ENCODE peak calls at places on chromosome 3, in seven cellular contexts. One of them, this sample, is unnamed. For H3K9me3 and H3K4me1, the result is how much of the 10 kb centered on the place peaks cover.

GRCh38 chr3:52218953-52219650 is 6.3 kb downstream of the TLR9 start:
- DNase-seq in Peyer's patch: no peak
- DNase-seq in astrocyte: no peak
- DNase-seq in psoas muscle: no peak
- DNase-seq in mucosa of descending colon: no peak
- DNase-seq in colonic mucosa: no peak
- DNase-seq in fibroblast of lung: no peak
- DNase-seq in this sample: peak

GRCh38 chr3:175199961-175200360 is 340.8 kb downstream of the NAALADL2 start:
- DNase-seq in psoas muscle: no peak
- DNase-seq in colonic mucosa: no peak
- DNase-seq in fibroblast of lung: peak
- DNase-seq in mucosa of descending colon: no peak
- DNase-seq in Peyer's patch: no peak
- DNase-seq in astrocyte: peak
- DNase-seq in this sample: no peak

GRCh38 chr3:126208618-126209256 is 28.4 kb upstream of the ALDH1L1 start:
- DNase-seq in Peyer's patch: peak
- DNase-seq in psoas muscle: peak
- DNase-seq in colonic mucosa: peak
- DNase-seq in fibroblast of lung: peak
- DNase-seq in astrocyte: peak
- DNase-seq in mucosa of descending colon: peak
- DNase-seq in this sample: no peak

GRCh38 chr3:13416002-13416793 is 3.9 kb downstream of the NUP210 start:
- DNase-seq in astrocyte: no peak
- DNase-seq in fibroblast of lung: no peak
- DNase-seq in psoas muscle: no peak
- DNase-seq in Peyer's patch: no peak
- DNase-seq in mucosa of descending colon: no peak
- DNase-seq in colonic mucosa: no peak
- DNase-seq in this sample: no peak

GRCh38 chr3:49602877-49603411 is 48.7 kb downstream of the BSN start:
- DNase-seq in colonic mucosa: no peak
- DNase-seq in astrocyte: no peak
- DNase-seq in fibroblast of lung: no peak
- DNase-seq in psoas muscle: no peak
- DNase-seq in Peyer's patch: no peak
- DNase-seq in mucosa of descending colon: no peak
- DNase-seq in this sample: no peak

GRCh38 chr3:64259646-64260045 is 34.4 kb upstream of the PRICKLE2 start:
- DNase-seq in mucosa of descending colon: no peak
- DNase-seq in fibroblast of lung: peak
- DNase-seq in psoas muscle: no peak
- DNase-seq in astrocyte: peak
- DNase-seq in Peyer's patch: no peak
- DNase-seq in colonic mucosa: no peak
- DNase-seq in this sample: no peak

GRCh38 chr3:192636517-192637444 is 90.6 kb downstream of the FGF12 start:
- DNase-seq in astrocyte: no peak
- DNase-seq in fibroblast of lung: no peak
- DNase-seq in psoas muscle: no peak
- DNase-seq in mucosa of descending colon: no peak
- DNase-seq in Peyer's patch: no peak
- DNase-seq in colonic mucosa: no peak
- DNase-seq in this sample: no peak

GRCh38 chr3:179495483-179495882 is 44.2 kb upstream of the GNB4 start:
- DNase-seq in colonic mucosa: no peak
- DNase-seq in Peyer's patch: no peak
- DNase-seq in astrocyte: no peak
- DNase-seq in fibroblast of lung: no peak
- DNase-seq in psoas muscle: no peak
- DNase-seq in mucosa of descending colon: no peak
- DNase-seq in this sample: no peak

GRCh38 chr3:122902326-122902725 is 107.5 kb downstream of the SLC49A4 start:
- DNase-seq in psoas muscle: no peak
- DNase-seq in colonic mucosa: no peak
- DNase-seq in Peyer's patch: no peak
- DNase-seq in astrocyte: no peak
- DNase-seq in fibroblast of lung: no peak
- DNase-seq in mucosa of descending colon: no peak
- DNase-seq in this sample: no peak

GRCh38 chr3:190019840-190020239 is 100.9 kb downstream of the P3H2 start:
- DNase-seq in mucosa of descending colon: no peak
- DNase-seq in Peyer's patch: no peak
- DNase-seq in psoas muscle: no peak
- DNase-seq in fibroblast of lung: no peak
- DNase-seq in astrocyte: no peak
- DNase-seq in colonic mucosa: no peak
- DNase-seq in this sample: no peak

GRCh38 chr3:26484140-26484539 is 138.4 kb upstream of the LRRC3B start:
- DNase-seq in mucosa of descending colon: no peak
- DNase-seq in colonic mucosa: no peak
- DNase-seq in psoas muscle: no peak
- DNase-seq in fibroblast of lung: no peak
- DNase-seq in astrocyte: no peak
- DNase-seq in Peyer's patch: no peak
- DNase-seq in this sample: peak

GRCh38 chr3:183584246-183584913 is 28.9 kb upstream of the KLHL6 start:
- DNase-seq in astrocyte: no peak
- DNase-seq in fibroblast of lung: peak
- DNase-seq in colonic mucosa: peak
- DNase-seq in psoas muscle: peak
- DNase-seq in mucosa of descending colon: no peak
- DNase-seq in Peyer's patch: no peak
- DNase-seq in this sample: no peak

GRCh38 chr3:189563841-189564563 is 67.2 kb upstream of the TP63 start:
- DNase-seq in psoas muscle: no peak
- DNase-seq in fibroblast of lung: peak
- DNase-seq in colonic mucosa: no peak
- DNase-seq in Peyer's patch: no peak
- DNase-seq in astrocyte: peak
- DNase-seq in mucosa of descending colon: no peak
- DNase-seq in this sample: no peak

GRCh38 chr3:64414043-64414442 is 188.8 kb upstream of the PRICKLE2 start:
- DNase-seq in psoas muscle: no peak
- DNase-seq in mucosa of descending colon: no peak
- DNase-seq in Peyer's patch: no peak
- DNase-seq in fibroblast of lung: no peak
- DNase-seq in astrocyte: no peak
- DNase-seq in colonic mucosa: no peak
- DNase-seq in this sample: no peak

GRCh38 chr3:136545664-136546266 is 206.4 kb downstream of the STAG1 start:
- DNase-seq in mucosa of descending colon: no peak
- DNase-seq in fibroblast of lung: no peak
- DNase-seq in Peyer's patch: no peak
- DNase-seq in psoas muscle: no peak
- DNase-seq in astrocyte: no peak
- DNase-seq in colonic mucosa: no peak
- DNase-seq in this sample: no peak

GRCh38 chr3:187516446-187516845 is 148.3 kb downstream of the RTP4 start:
- DNase-seq in astrocyte: no peak
- DNase-seq in Peyer's patch: no peak
- DNase-seq in fibroblast of lung: no peak
- DNase-seq in colonic mucosa: no peak
- DNase-seq in psoas muscle: no peak
- DNase-seq in mucosa of descending colon: no peak
- DNase-seq in this sample: no peak

GRCh38 chr3:187919535-187919934 is 174.3 kb upstream of the BCL6 start:
- DNase-seq in mucosa of descending colon: no peak
- DNase-seq in fibroblast of lung: no peak
- DNase-seq in psoas muscle: no peak
- DNase-seq in Peyer's patch: no peak
- DNase-seq in astrocyte: no peak
- DNase-seq in colonic mucosa: no peak
- DNase-seq in this sample: no peak

GRCh38 chr3:39150803-39151631 is 2.4 kb downstream of the CSRNP1 start:
- DNase-seq in mucosa of descending colon: peak
- DNase-seq in astrocyte: peak
- DNase-seq in Peyer's patch: peak
- DNase-seq in psoas muscle: peak
- DNase-seq in fibroblast of lung: peak
- DNase-seq in colonic mucosa: peak
- DNase-seq in this sample: peak

GRCh38 chr3:19105826-19106225 is 42.5 kb upstream of the KCNH8 start:
- DNase-seq in Peyer's patch: no peak
- DNase-seq in colonic mucosa: no peak
- DNase-seq in fibroblast of lung: no peak
- DNase-seq in astrocyte: no peak
- DNase-seq in mucosa of descending colon: no peak
- DNase-seq in psoas muscle: no peak
- DNase-seq in this sample: no peak

GRCh38 chr3:9301798-9302197 is 52.4 kb upstream of the SRGAP3 start:
- DNase-seq in astrocyte: no peak
- DNase-seq in psoas muscle: no peak
- DNase-seq in Peyer's patch: no peak
- DNase-seq in fibroblast of lung: no peak
- DNase-seq in mucosa of descending colon: no peak
- DNase-seq in colonic mucosa: no peak
- DNase-seq in this sample: no peak

GRCh38 chr3:112333002-112333385 is at the start of gene CD200:
- DNase-seq in mucosa of descending colon: peak
- DNase-seq in Peyer's patch: peak
- DNase-seq in fibroblast of lung: peak
- DNase-seq in astrocyte: peak
- DNase-seq in psoas muscle: peak
- DNase-seq in colonic mucosa: peak
- DNase-seq in this sample: peak

GRCh38 chr3:129424185-129424841 is 4.1 kb downstream of the EFCAB12 start:
- DNase-seq in Peyer's patch: no peak
- DNase-seq in psoas muscle: no peak
- DNase-seq in astrocyte: no peak
- DNase-seq in colonic mucosa: no peak
- DNase-seq in mucosa of descending colon: no peak
- DNase-seq in fibroblast of lung: no peak
- DNase-seq in this sample: no peak

GRCh38 chr3:72947715-72948507 is 48.7 kb upstream of the PPP4R2 start:
- DNase-seq in mucosa of descending colon: no peak
- DNase-seq in astrocyte: no peak
- DNase-seq in fibroblast of lung: no peak
- DNase-seq in Peyer's patch: no peak
- DNase-seq in colonic mucosa: no peak
- DNase-seq in psoas muscle: no peak
- DNase-seq in this sample: no peak

GRCh38 chr3:73255609-73256029 is 194.2 kb downstream of the EBLN2 start:
- DNase-seq in colonic mucosa: peak
- DNase-seq in astrocyte: peak
- DNase-seq in fibroblast of lung: peak
- DNase-seq in Peyer's patch: no peak
- DNase-seq in psoas muscle: no peak
- DNase-seq in mucosa of descending colon: peak
- DNase-seq in this sample: no peak

GRCh38 chr3:19065027-19065426 is 83.3 kb upstream of the KCNH8 start:
- DNase-seq in mucosa of descending colon: no peak
- DNase-seq in fibroblast of lung: no peak
- DNase-seq in psoas muscle: no peak
- DNase-seq in Peyer's patch: no peak
- DNase-seq in colonic mucosa: no peak
- DNase-seq in astrocyte: no peak
- DNase-seq in this sample: peak

GRCh38 chr3:68176600-68176999 is 522.2 kb upstream of the SUCLG2 start:
- DNase-seq in Peyer's patch: no peak
- DNase-seq in colonic mucosa: no peak
- DNase-seq in mucosa of descending colon: no peak
- DNase-seq in psoas muscle: no peak
- DNase-seq in fibroblast of lung: no peak
- DNase-seq in astrocyte: no peak
- DNase-seq in this sample: no peak

GRCh38 chr3:68172039-68172438 is 517.6 kb upstream of the SUCLG2 start:
- DNase-seq in mucosa of descending colon: no peak
- DNase-seq in fibroblast of lung: no peak
- DNase-seq in Peyer's patch: no peak
- DNase-seq in psoas muscle: no peak
- DNase-seq in colonic mucosa: no peak
- DNase-seq in astrocyte: no peak
- DNase-seq in this sample: no peak

DNA sequence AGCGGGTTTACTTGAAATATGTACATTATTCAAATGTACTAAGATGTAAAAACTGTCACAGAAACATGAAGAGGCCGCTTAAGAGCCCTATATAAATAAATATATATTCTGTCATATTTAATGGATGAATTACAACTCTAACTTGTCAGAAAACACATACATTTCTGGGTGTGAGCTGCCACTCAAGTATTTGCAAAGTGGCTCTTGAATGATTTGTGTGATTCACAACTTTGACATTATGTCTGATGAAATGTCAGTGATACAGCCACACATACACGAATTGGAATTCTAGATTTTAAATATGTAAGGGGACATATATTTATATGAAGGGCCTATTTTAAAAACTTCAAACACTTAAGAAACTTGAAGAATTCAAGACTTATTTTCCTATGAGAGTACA is 518.8 kb upstream of the SUCLG2 start:
- DNase-seq in colonic mucosa: no peak
- DNase-seq in astrocyte: no peak
- DNase-seq in mucosa of descending colon: no peak
- DNase-seq in psoas muscle: no peak
- DNase-seq in Peyer's patch: no peak
- DNase-seq in fibroblast of lung: no peak
- DNase-seq in this sample: no peak
- H3K9me3 ChIP-seq in colonic mucosa: under half
- H3K9me3 ChIP-seq in astrocyte: under half
- H3K9me3 ChIP-seq in mucosa of descending colon: under half
- H3K9me3 ChIP-seq in psoas muscle: under half
- H3K9me3 ChIP-seq in Peyer's patch: under half
- H3K9me3 ChIP-seq in fibroblast of lung: under half
- H3K9me3 ChIP-seq in this sample: under half

DNA sequence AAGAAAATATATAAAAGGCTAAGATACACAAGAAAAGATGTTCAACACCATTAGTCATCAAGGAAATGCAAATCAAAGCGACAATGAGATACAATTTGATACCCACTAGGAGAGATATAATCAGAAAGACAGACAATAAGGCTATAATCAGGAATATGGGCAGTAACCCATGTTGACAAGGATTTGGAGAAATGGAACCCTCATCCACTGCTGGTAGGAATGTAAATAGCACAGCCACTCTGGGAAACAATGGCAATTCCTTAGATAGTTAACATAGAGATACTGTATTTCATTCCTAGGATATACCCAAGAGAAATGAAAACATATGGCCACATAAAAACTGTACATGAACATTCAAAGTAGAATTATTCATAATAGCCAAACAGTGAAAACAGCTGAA is 18.3 kb upstream of the COL8A1 start:
- DNase-seq in astrocyte: no peak
- DNase-seq in psoas muscle: no peak
- DNase-seq in Peyer's patch: no peak
- DNase-seq in fibroblast of lung: no peak
- DNase-seq in colonic mucosa: no peak
- DNase-seq in mucosa of descending colon: no peak
- DNase-seq in this sample: no peak
- TF ChIP-seq CTCF in astrocyte: no peak
- TF ChIP-seq CTCF in psoas muscle: no peak
- TF ChIP-seq CTCF in Peyer's patch: no peak
- TF ChIP-seq CTCF in fibroblast of lung: no peak
- TF ChIP-seq CTCF in colonic mucosa: no peak
- TF ChIP-seq CTCF in mucosa of descending colon: no peak
- TF ChIP-seq CTCF in this sample: no peak

GRCh38 chr3:42665050-42665878 is 11.8 kb downstream of the ZBTB47 start:
- DNase-seq in psoas muscle: no peak
- DNase-seq in Peyer's patch: no peak
- DNase-seq in mucosa of descending colon: no peak
- DNase-seq in colonic mucosa: no peak
- DNase-seq in astrocyte: no peak
- DNase-seq in fibroblast of lung: no peak
- DNase-seq in this sample: no peak
- H3K4me1 ChIP-seq in psoas muscle: under half
- H3K4me1 ChIP-seq in Peyer's patch: under half
- H3K4me1 ChIP-seq in mucosa of descending colon: under half
- H3K4me1 ChIP-seq in colonic mucosa: under half
- H3K4me1 ChIP-seq in astrocyte: under half
- H3K4me1 ChIP-seq in fibroblast of lung: under half
- H3K4me1 ChIP-seq in this sample: under half

GRCh38 chr3:75727985-75728384 is 57.4 kb downstream of the ZNF717 start:
- DNase-seq in fibroblast of lung: no peak
- DNase-seq in psoas muscle: no peak
- DNase-seq in mucosa of descending colon: no peak
- DNase-seq in Peyer's patch: no peak
- DNase-seq in astrocyte: no peak
- DNase-seq in colonic mucosa: no peak
- DNase-seq in this sample: no peak
- H3K9me3 ChIP-seq in fibroblast of lung: under half
- H3K9me3 ChIP-seq in psoas muscle: half or more
- H3K9me3 ChIP-seq in mucosa of descending colon: half or more
- H3K9me3 ChIP-seq in Peyer's patch: under half
- H3K9me3 ChIP-seq in astrocyte: under half
- H3K9me3 ChIP-seq in colonic mucosa: under half
- H3K9me3 ChIP-seq in this sample: under half

This sample was measured in Caco-2.